ENCODE peak calls at places on chromosomes 2 and 18, in four cellular contexts. H, U, S and C are unnamed samples.

GRCh38 chr18:45761512-45762114 is 37.6 kb downstream of the SLC14A1 start:
- DNase-seq in H (no peak), U (no peak), S (no peak), C (peak)

GRCh38 chr2:238947243-238947760 is 99.4 kb downstream of the TWIST2 start:
- DNase-seq in H (no peak), U (no peak), S (no peak), C (no peak)

GRCh38 chr2:45637440-45637839 is 14.0 kb upstream of the PRKCE start:
- DNase-seq in H (peak), U (peak), S (no peak), C (peak)

GRCh38 chr2:138818479-138818878 is 38.3 kb upstream of the NXPH2 start:
- DNase-seq in H (no peak), U (no peak), S (no peak), C (no peak)

GRCh38 chr2:67871696-67872320 is 191.0 kb downstream of the C1D start:
- DNase-seq in H (peak), U (no peak), S (no peak), C (peak)

GRCh38 chr2:64056021-64056420 is 36.8 kb upstream of the VPS54 start:
- DNase-seq in H (no peak), U (no peak), S (no peak), C (no peak)

GRCh38 chr2:127911737-127912136 is 26.0 kb upstream of the AMMECR1L start:
- DNase-seq in H (no peak), U (no peak), S (no peak), C (no peak)

GRCh38 chr2:64283641-64284371 is 139.6 kb upstream of the PELI1 start:
- DNase-seq in H (no peak), U (peak), S (no peak), C (peak)

GRCh38 chr18:9629709-9630108 is 15.3 kb upstream of the PPP4R1 start:
- DNase-seq in H (peak), U (no peak), S (no peak), C (no peak)

GRCh38 chr2:10303634-10304378 is 1.1 kb downstream of the HPCAL1 start:
- DNase-seq in H (peak), U (no peak), S (peak), C (peak)
- TF ChIP-seq FOS in H (no peak), U (no peak), S (no peak), C (no peak)

DNA sequence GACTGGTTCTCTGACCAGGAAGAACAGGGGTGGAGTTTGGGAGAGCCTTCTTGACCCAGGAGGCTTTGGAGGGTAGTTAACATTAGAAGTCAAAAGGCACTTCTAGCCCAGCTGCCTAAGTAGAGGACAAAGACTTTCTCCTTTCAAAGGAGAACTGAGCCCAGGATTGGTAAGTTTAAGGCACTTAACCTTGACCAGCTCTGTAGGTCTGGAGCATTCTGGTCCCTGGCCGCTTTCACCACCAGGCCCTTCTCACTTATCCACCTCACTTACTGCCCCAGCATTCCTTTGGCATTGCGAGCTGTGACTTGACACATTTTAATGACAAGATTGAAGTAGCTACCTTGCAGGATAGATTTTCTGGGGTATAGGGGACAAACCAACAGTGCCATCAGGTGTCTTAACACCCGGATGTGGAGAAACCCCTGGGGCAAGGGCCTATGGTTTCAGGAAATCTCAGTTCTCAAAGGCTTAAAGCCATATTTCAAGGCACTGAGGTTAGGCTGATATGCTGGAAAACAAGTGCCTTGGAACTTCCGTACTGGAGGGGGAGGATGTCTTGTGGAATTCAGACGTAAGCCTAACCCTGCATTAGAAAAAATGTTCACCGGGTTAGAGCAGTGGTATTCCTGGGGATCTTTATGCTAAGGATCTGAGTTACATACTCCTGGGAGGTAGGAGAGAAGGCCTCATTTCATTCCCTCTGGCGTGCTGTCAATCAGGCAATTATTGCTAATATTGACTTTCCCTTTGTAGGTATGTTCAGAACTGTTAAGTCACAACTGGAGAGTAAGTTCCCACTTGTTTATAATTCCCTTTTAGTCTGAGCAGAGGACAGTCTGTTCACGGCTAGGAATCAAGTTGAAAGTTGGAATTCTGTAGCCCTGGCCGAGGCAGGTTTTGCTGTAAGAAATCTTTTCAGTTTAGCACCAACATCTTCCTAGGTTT is 4.3 kb downstream of the C2orf68 start:
- DNase-seq in H (no peak), U (no peak), S (no peak), C (peak)
- TF ChIP-seq POLR2A in H (no peak), U (peak), S (no peak), C (no peak)

GRCh38 chr18:60870261-60870966 is 462.8 kb upstream of the CDH20 start:
- DNase-seq in H (no peak), U (no peak), S (no peak), C (no peak)

GRCh38 chr18:60873708-60874107 is 459.5 kb upstream of the CDH20 start:
- DNase-seq in H (no peak), U (no peak), S (no peak), C (peak)

GRCh38 chr18:60880184-60880583 is 453.0 kb upstream of the CDH20 start:
- DNase-seq in H (no peak), U (no peak), S (no peak), C (no peak)

GRCh38 chr18:60872434-60872833 is 460.8 kb upstream of the CDH20 start:
- DNase-seq in H (no peak), U (no peak), S (no peak), C (peak)

GRCh38 chr18:60875957-60876507 is 457.2 kb upstream of the CDH20 start:
- DNase-seq in H (no peak), U (no peak), S (no peak), C (no peak)
- TF ChIP-seq FOS in H (no peak), U (no peak), S (no peak), C (no peak)

GRCh38 chr2:232568161-232568560 is 17.7 kb downstream of the EIF4E2 start:
- DNase-seq in H (peak), U (no peak), S (no peak), C (no peak)

GRCh38 chr2:232562515-232563151 is 12.1 kb downstream of the EIF4E2 start:
- DNase-seq in H (no peak), U (no peak), S (no peak), C (no peak)

DNA sequence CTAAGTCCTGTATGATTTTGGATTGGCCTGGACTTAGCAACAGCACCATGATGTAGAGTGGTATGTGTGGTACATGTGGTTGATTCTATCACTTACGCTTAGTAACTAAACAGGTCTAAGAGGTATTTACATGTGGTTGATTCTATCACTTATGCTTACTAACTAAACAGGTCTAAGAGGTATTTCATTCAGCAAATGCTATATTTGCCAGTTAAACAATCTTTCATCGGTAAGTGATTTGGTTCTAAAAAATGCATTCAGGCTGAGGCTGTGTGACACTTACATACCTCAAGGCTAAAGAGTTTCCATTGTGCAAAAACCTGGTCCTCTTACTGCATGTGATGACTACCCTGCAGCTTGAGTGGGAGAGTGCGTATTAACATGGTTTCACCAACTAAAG is 13.1 kb downstream of the EIF4E2 start:
- DNase-seq in H (peak), U (no peak), S (no peak), C (no peak)
- TF ChIP-seq POLR2A in H (no peak), U (no peak), S (no peak), C (no peak)

GRCh38 chr2:122255924-122256323 is 500.5 kb downstream of the TSN start:
- DNase-seq in H (no peak), U (no peak), S (no peak), C (peak)
- TF ChIP-seq FOS in H (no peak), U (no peak), S (no peak), C (peak)

GRCh38 chr2:62099523-62100175 is 96.3 kb upstream of the B3GNT2 start:
- DNase-seq in H (no peak), U (peak), S (no peak), C (no peak)
- TF ChIP-seq POLR2A in H (no peak), U (no peak), S (no peak), C (no peak)

GRCh38 chr2:172635548-172635947 is 79.7 kb downstream of the PDK1 start:
- DNase-seq in H (no peak), U (no peak), S (no peak), C (no peak)

GRCh38 chr2:172643142-172643541 is 87.3 kb downstream of the PDK1 start:
- DNase-seq in H (peak), U (no peak), S (no peak), C (no peak)

GRCh38 chr2:172640389-172640788 is 84.5 kb downstream of the PDK1 start:
- DNase-seq in H (peak), U (no peak), S (no peak), C (no peak)

GRCh38 chr2:172642301-172643020 is 86.6 kb downstream of the PDK1 start:
- DNase-seq in H (no peak), U (no peak), S (no peak), C (no peak)

DNA sequence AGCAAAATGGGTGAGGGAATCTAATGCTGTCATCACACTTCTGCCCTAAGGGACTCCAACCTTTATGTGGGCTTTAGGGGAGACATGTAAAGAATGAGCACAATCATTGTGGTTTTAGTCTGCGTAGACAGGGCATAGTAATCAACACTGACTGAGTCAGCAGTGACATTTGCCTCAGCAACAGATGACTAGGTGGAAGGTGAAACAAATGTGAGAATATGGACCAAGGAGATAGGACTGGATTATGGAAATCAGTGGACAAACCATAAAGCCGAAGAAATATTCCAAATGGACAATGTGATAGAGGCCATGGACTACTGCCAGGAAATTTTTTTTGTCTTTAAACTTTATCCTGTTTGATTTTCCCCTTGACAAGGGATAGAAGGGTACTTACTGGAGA is 83.9 kb downstream of the PDK1 start:
- DNase-seq in H (peak), U (no peak), S (no peak), C (no peak)
- TF ChIP-seq FOS in H (peak), U (no peak), S (no peak), C (peak)

DNA sequence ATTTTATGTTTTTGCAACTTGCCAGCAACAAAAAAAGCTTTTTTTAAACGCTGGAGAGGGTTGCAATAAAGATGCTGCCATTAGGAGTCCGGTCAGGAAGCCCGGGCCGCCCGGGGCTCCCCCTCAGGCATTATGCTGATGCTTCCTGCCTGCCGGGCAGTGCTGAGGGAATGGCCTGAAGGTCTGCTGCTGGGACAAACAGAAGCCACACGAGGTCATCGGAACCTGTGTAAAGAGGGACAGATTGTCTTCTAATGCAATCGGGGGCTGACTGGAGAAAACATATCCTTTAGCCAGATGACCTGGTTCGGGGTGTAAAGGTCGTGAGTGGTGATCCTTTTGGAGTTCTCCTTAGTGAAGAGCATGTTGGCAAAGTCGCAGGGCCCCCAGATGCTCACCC is 2.3 kb downstream of the IMPA2 start:
- DNase-seq in H (no peak), U (no peak), S (no peak), C (no peak)
- TF ChIP-seq POLR2A in H (no peak), U (no peak), S (no peak), C (no peak)

DNA sequence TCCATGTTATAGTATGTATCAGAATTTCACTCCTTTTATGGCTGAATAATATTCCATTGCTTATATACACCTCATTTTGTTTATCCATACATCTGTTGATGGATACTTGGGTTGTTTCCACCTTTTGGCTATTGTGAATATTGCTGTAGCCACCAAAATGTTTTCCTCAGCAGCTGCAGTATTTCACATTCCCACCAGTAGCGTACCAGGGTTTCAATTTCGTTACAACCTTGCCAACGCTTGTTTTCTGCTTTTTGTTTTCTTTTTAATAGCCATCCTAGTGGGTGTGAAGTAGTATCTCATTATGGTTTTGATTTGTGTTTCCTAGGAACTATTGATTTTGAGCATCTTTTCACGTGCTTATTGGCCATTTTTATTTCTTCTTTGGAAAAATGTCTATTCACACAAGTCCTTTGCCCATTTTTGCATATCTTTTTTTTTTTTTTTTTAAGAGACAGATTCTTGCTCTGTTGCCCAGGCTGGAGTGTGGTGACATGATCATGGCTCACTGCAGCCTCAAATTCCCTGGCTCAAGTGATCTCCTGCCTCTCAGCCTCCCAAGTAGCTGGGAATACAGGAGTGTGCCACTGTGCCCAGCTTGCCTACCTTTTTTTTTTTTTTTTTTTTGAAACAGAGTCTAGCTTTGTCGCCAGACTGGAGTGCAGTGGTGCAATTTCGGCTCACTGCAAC is 14.2 kb downstream of the UBXN2A start:
- DNase-seq in H (no peak), U (no peak), S (no peak), C (no peak)
- TF ChIP-seq FOS in H (no peak), U (no peak), S (no peak), C (no peak)